ENCODE peak calls at places on chromosomes 6 and 20, in four cellular contexts. B is HL-60, K is GM12878, W is K562. E is an unnamed sample.
A peak's percentile ranks its signal among the peaks of the same experiment; 100 is the strongest.

GRCh38 chr6:137413482-137413881 is 80.7 kb downstream of the OLIG3 start:
- DNase-seq in B (no peak), K (no peak), W (no peak), E (no peak)

GRCh38 chr6:15481892-15482291 is 180.9 kb downstream of the DTNBP1 start:
- DNase-seq in B (no peak), K (no peak), W (peak; percentile 86), E (no peak)

GRCh38 chr20:53598140-53599038 is 4.8 kb upstream of the ZNF217 start:
- DNase-seq in B (no peak), K (no peak), W (no peak), E (no peak)

GRCh38 chr20:48259456-48259855 is 474.2 kb upstream of the SULF2 start:
- DNase-seq in B (no peak), K (no peak), W (no peak), E (no peak)

GRCh38 chr6:49052901-49053300 is 410.2 kb downstream of the MMUT start:
- DNase-seq in B (no peak), K (no peak), W (no peak), E (no peak)

GRCh38 chr20:60224914-60225313 is 266.7 kb downstream of the CDH26 start:
- DNase-seq in B (no peak), K (no peak), W (peak; percentile 49), E (no peak)

GRCh38 chr20:49435639-49436038 is 46.8 kb downstream of the KCNB1 start:
- DNase-seq in B (no peak), K (no peak), W (no peak), E (no peak)

GRCh38 chr20:61572312-61572711 is 320.3 kb downstream of the CDH4 start:
- DNase-seq in B (no peak), K (no peak), W (no peak), E (no peak)

GRCh38 chr6:81480139-81480538 is 272.3 kb downstream of the TENT5A start:
- DNase-seq in B (no peak), K (no peak), W (no peak), E (no peak)

GRCh38 chr6:159913862-159914564 is 23.2 kb downstream of the MAS1 start:
- DNase-seq in B (no peak), K (no peak), W (no peak), E (no peak)

GRCh38 chr20:34412453-34412852 is 49.4 kb downstream of the ITCH start:
- DNase-seq in B (no peak), K (no peak), W (no peak), E (no peak)

GRCh38 chr6:156727715-156728385 is 49.3 kb upstream of the ARID1B start:
- DNase-seq in B (no peak), K (no peak), W (no peak), E (no peak)

GRCh38 chr6:167998206-167998605 is 735 bp downstream of the KIF25 start:
- DNase-seq in B (no peak), K (no peak), W (no peak), E (no peak)

GRCh38 chr20:33947709-33948295 is 45.9 kb upstream of the RALY start:
- DNase-seq in B (peak; percentile 89), K (peak; percentile 19), W (peak; percentile 81), E (peak; percentile 23)

GRCh38 chr6:2804516-2804915 is 37.1 kb downstream of the SERPINB1 start:
- DNase-seq in B (no peak), K (no peak), W (no peak), E (no peak)

GRCh38 chr20:61923371-61924166 is 142.1 kb downstream of the TAF4 start:
- DNase-seq in B (no peak), K (no peak), W (no peak), E (no peak)

GRCh38 chr6:68108243-68108835 is 526.7 kb upstream of the ADGRB3 start:
- DNase-seq in B (no peak), K (no peak), W (peak; percentile 24), E (no peak)

GRCh38 chr6:77341058-77341986 is 122.0 kb downstream of the HTR1B start:
- DNase-seq in B (no peak), K (no peak), W (no peak), E (no peak)

GRCh38 chr20:58851221-58851968 is 693 bp upstream of the GNAS-AS1 start:
- DNase-seq in B (no peak), K (no peak), W (no peak), E (no peak)

GRCh38 chr6:36492092-36492491 is 49.3 kb downstream of the KCTD20 start:
- DNase-seq in B (no peak), K (no peak), W (no peak), E (no peak)

GRCh38 chr20:45828589-45828988 is 1.5 kb upstream of the TNNC2 start:
- DNase-seq in B (no peak), K (no peak), W (no peak), E (no peak)

GRCh38 chr20:53769041-53769440 is 175.4 kb upstream of the ZNF217 start:
- DNase-seq in B (no peak), K (no peak), W (no peak), E (no peak)

GRCh38 chr6:29505808-29506207 is 18.1 kb upstream of the MAS1L start:
- DNase-seq in B (no peak), K (no peak), W (no peak), E (no peak)

GRCh38 chr6:170316071-170316470 is 9.5 kb downstream of the FAM120B start:
- DNase-seq in B (no peak), K (no peak), W (no peak), E (no peak)

GRCh38 chr6:2687456-2687855 is 63.3 kb downstream of the MYLK4 start:
- DNase-seq in B (no peak), K (no peak), W (no peak), E (no peak)

GRCh38 chr6:8182857-8183256 is 80.5 kb upstream of the EEF1E1 start:
- DNase-seq in B (no peak), K (no peak), W (no peak), E (no peak)

GRCh38 chr6:95784019-95784418 is 206.7 kb downstream of the MANEA start:
- DNase-seq in B (no peak), K (no peak), W (no peak), E (no peak)

DNA sequence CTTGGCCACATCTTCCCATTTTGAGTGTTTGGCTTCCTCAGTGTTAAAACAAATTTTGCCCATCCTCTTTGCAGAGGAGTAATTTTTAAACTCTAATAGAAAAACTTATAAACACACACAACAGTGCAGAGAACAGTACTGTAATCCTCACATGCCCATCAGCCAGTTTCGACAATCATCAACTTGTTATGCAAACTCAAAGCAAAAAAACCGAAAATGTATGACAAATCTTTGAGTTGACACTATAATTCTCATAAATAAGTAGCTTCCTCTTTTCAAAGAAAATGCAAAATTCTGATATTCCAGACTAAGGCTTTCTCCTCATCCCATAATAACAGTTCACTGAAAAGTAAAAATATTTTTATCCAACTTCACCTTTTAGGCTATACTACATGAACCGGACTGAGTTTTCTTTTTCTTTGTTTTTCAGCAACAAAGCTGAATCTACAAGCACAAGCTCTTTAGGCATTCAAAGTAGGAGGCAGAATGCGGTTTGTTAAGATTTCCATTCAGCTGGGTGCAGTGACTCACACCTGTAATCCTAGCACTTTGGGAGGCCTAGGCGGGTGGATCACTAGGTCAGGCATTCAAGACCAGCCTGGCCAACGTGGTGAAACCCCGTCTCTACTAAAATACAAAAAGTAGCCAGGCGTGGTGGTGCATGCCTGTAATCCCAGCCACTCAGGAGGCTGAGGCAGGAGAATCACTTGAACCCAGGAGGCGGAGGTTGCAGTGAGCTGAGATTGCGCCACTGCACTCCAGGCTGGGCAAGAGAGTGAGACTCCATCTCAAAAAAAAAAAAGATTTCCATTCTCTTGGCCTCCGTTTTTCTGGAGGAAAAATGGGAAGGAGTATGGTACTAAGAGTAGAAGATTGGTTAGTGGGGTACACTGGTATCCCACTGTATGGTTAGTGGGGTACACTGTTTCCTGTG is 74.8 kb downstream of the GCNT2 start:
- DNase-seq in B (peak; percentile 43), K (no peak), W (no peak), E (no peak)
- TF ChIP-seq SPI1 in B (no peak), K (no peak), W (no peak), E (no peak)

DNA sequence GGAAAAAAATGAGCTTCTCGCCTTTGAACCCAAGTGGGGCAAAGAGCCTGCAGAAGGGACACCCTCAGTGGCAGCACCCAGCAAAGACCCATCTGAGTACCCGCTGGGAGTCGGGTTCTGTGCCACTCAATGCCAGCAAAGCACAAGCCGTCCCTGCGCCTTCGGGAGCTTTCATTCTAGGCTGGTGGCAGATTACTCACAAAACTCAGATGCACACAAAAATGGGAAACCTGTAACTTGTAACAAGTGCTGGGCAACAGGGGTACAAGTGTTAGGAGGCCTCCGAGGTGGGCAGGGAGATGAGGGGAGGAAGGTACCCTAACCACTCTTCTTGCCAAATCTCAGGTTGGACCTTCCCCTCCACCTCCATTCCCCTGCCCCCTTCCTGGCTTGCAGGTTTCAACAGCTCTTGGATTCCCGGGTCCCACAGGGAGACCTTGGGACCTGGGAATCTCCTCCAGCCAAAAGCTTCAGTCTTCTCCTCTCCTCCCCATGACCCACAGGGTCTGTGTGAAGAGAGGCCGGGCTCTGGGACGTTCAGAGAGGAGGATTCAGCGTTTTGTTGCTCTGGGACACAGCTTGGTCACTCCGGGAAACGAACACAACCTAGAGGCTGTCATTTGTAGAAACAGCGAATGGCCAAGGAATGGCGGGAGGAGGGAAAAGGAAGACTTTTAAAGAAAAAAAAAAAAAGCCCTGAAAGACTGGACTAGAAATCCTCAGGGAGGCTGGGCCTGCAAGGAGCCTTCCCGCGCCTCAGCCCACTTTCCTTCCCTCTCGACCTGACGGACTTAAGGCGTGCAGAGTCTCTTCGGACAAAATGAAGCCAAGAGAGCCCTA is 1.2 kb upstream of the PARD6B start:
- DNase-seq in B (no peak), K (no peak), W (peak; percentile 25), E (no peak)
- TF ChIP-seq SPI1 in B (no peak), K (no peak), W (no peak), E (no peak)

GRCh38 chr6:42136508-42137191 is 5.8 kb downstream of the C6orf132 start:
- DNase-seq in B (no peak), K (peak; percentile 11), W (peak; percentile 88), E (peak; percentile 72)
- TF ChIP-seq SPI1 in B (no peak), K (peak; percentile 3), W (peak; percentile 4), E (peak; percentile 27)

GRCh38 chr6:43921548-43922422 is 151.8 kb downstream of the VEGFA start:
- DNase-seq in B (no peak), K (no peak), W (no peak), E (no peak)
- TF ChIP-seq SPI1 in B (no peak), K (no peak), W (no peak), E (no peak)

GRCh38 chr20:52060794-52061714 is 130.5 kb downstream of the ZFP64 start:
- DNase-seq in B (no peak), K (no peak), W (no peak), E (no peak)
- TF ChIP-seq SPI1 in B (no peak), K (no peak), W (no peak), E (no peak)

DNA sequence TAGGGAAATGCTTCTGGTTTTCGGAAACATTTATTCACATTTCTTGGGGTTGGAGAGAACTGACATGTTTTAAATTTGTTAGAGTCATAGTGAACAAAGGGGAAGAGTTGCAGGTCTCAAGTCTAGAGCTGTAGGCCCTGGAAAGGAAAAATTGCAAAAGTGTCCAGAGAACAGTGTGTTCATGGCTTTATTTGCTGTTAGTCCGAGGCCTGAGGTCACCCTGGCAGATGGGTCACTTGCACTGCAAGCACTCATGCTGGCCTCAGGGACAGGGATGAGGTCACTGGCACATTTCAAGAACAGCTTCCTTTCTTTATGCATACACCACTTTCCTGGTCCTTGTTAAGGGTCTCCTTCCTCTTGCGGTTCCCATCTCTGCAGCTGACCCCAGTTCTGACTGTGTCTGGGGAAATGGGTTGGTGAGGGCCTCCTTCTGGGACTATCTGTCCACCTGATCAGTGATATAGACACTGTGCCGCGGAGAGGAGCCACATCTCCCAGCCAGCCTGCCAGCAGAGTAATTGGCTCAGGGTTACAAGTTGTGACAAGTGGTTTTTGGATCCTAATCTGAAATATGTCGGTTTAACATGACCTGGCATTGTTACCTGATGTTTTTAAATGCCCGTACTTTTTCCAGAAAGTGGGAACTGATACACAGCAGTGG is 194.0 kb downstream of the EYA4 start:
- DNase-seq in B (no peak), K (no peak), W (no peak), E (no peak)
- TF ChIP-seq SPI1 in B (no peak), K (no peak), W (no peak), E (no peak)

E was measured in GM12891.